ENCODE peak calls at places on chromosome 10, in four cellular contexts. Y is GM12878, D is HepG2, R is K562. Q is an unnamed sample.

GRCh38 chr10:101575580-101576228 is 12.4 kb downstream of the POLL start:
- DNase-seq in R (peak), D (no peak), Y (no peak), Q (peak)

GRCh38 chr10:82815680-82816079 is 940.7 kb downstream of the NRG3 start:
- DNase-seq in R (no peak), Y (no peak), D (no peak), Q (no peak)

GRCh38 chr10:47079177-47079580 is 168.0 kb downstream of the PTPN20 start:
- DNase-seq in D (no peak), R (no peak), Y (no peak), Q (no peak)

GRCh38 chr10:77865585-77866324 is 60.8 kb downstream of the DLG5 start:
- DNase-seq in D (no peak), R (no peak), Y (no peak), Q (no peak)

GRCh38 chr10:33334170-33334838 is at the start of gene NRP1:
- DNase-seq in D (no peak), Y (no peak), R (no peak), Q (peak)

GRCh38 chr10:125035136-125035535 is 93.2 kb downstream of the ZRANB1 start:
- DNase-seq in Y (no peak), D (peak), R (no peak), Q (no peak)

GRCh38 chr10:25017247-25017590 is 807 bp downstream of the THNSL1 start:
- DNase-seq in D (no peak), Y (peak), R (peak), Q (peak)

GRCh38 chr10:58017719-58018367 is 249.9 kb downstream of the IPMK start:
- DNase-seq in R (no peak), Y (no peak), D (no peak), Q (no peak)

GRCh38 chr10:132845780-132846595 is 60.0 kb upstream of the NKX6-2 start:
- DNase-seq in Y (no peak), R (no peak), D (no peak), Q (peak)

GRCh38 chr10:102791754-102792153 is 45.5 kb downstream of the CYP17A1 start:
- DNase-seq in Y (no peak), R (no peak), D (no peak), Q (peak)

GRCh38 chr10:16832351-16833080 is 15.3 kb upstream of the RSU1 start:
- DNase-seq in D (no peak), Y (no peak), R (no peak), Q (no peak)

GRCh38 chr10:102148275-102148674 is 3.9 kb upstream of the NOLC1 start:
- DNase-seq in D (no peak), R (no peak), Y (no peak), Q (no peak)

GRCh38 chr10:77553311-77553710 is 84.3 kb downstream of the KCNMA1 start:
- DNase-seq in R (no peak), D (no peak), Y (no peak), Q (no peak)

GRCh38 chr10:79053481-79054202 is 15.1 kb upstream of the ZMIZ1 start:
- DNase-seq in D (no peak), R (no peak), Y (no peak), Q (no peak)

GRCh38 chr10:6578221-6579192 is 1.6 kb downstream of the PRKCQ start:
- DNase-seq in R (no peak), D (no peak), Y (no peak), Q (no peak)

GRCh38 chr10:131620904-131621303 is 279.9 kb upstream of the PPP2R2D start:
- DNase-seq in R (no peak), D (no peak), Y (no peak), Q (no peak)

GRCh38 chr10:127578628-127579305 is 29.7 kb downstream of the NPS start:
- DNase-seq in Y (no peak), D (no peak), R (no peak), Q (no peak)

GRCh38 chr10:49212783-49213182 is 24.6 kb upstream of the TMEM273 start:
- DNase-seq in Y (no peak), R (no peak), D (no peak), Q (no peak)

GRCh38 chr10:118701529-118702323 is 53.0 kb downstream of the CACUL1 start:
- DNase-seq in D (no peak), Y (peak), R (no peak), Q (no peak)

GRCh38 chr10:64041989-64042490 is 520.8 kb downstream of the REEP3 start:
- DNase-seq in Y (no peak), R (no peak), D (no peak), Q (peak)
- TF ChIP-seq FOXM1 in Y (no peak), R (no peak), D (no peak), Q (no peak)

GRCh38 chr10:114304017-114304565 is 65.0 kb downstream of the VWA2 start:
- DNase-seq in D (peak), R (peak), Y (peak), Q (peak)
- H2AFZ ChIP-seq in D (no peak), R (no peak), Y (peak), Q (peak)

DNA sequence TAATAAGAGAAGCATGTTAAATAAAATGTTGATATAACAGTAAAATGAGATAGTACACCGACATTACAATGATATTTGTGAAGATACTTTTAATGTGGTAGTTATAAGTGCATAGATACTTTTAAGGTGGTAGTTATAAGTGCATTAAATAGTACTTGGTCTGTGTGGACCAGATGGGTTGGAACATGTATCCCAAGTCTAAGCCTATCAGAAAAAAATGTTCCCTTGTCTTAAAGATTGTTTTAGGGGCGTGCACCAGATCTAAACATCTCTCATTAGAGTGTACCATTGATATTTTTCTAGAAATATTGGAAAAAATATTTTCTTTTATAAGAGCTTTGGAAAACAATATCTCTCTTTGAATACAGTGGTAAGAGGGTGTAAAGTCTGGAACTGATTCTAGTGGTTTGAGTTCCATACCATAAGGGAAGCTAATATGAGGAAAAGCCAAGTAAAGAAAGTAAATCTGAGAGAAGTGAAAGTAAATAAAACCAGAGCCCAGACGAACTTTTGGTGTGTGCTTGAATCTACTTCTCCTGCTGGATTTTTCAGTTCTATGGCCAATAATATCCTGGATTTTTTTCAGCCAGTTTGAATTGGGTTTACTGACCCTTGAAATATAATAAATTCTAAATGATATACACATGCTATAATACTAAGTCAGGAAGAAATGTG is 175.3 kb downstream of the MBL2 start:
- DNase-seq in Y (no peak), D (no peak), R (no peak), Q (no peak)
- TF ChIP-seq FOXM1 in Y (no peak), D (no peak), R (no peak), Q (no peak)

GRCh38 chr10:86609920-86610319 is 44.4 kb upstream of the OPN4 start:
- DNase-seq in R (no peak), Y (no peak), D (no peak), Q (no peak)
- H2AFZ ChIP-seq in R (no peak), Y (no peak), D (no peak), Q (no peak)

GRCh38 chr10:97505152-97505551 is 6.4 kb downstream of the UBTD1 start:
- DNase-seq in D (no peak), Y (no peak), R (no peak), Q (no peak)

GRCh38 chr10:97500297-97500575 is 1.5 kb downstream of the UBTD1 start:
- DNase-seq in D (no peak), R (no peak), Y (no peak), Q (no peak)

GRCh38 chr10:97503413-97503812 is 4.7 kb downstream of the UBTD1 start:
- DNase-seq in R (no peak), Y (no peak), D (no peak), Q (no peak)

GRCh38 chr10:97499561-97500296 is 1.0 kb downstream of the UBTD1 start:
- DNase-seq in R (no peak), Y (no peak), D (no peak), Q (peak)

GRCh38 chr10:97502916-97503315 is 4.2 kb downstream of the UBTD1 start:
- DNase-seq in D (no peak), R (no peak), Y (no peak), Q (no peak)
- TF ChIP-seq FOXM1 in D (no peak), R (no peak), Y (no peak), Q (no peak)

GRCh38 chr10:73591935-73592699 is 975 bp upstream of the USP54 start:
- DNase-seq in Y (peak), R (peak), D (peak), Q (peak)
- H2AFZ ChIP-seq in Y (peak), R (peak), D (no peak), Q (peak)

GRCh38 chr10:93071674-93072224 is 1.9 kb upstream of the CYP26A1 start:
- DNase-seq in Y (no peak), R (peak), D (peak), Q (peak)
- TF ChIP-seq FOXM1 in Y (no peak), R (no peak), D (no peak), Q (no peak)

DNA sequence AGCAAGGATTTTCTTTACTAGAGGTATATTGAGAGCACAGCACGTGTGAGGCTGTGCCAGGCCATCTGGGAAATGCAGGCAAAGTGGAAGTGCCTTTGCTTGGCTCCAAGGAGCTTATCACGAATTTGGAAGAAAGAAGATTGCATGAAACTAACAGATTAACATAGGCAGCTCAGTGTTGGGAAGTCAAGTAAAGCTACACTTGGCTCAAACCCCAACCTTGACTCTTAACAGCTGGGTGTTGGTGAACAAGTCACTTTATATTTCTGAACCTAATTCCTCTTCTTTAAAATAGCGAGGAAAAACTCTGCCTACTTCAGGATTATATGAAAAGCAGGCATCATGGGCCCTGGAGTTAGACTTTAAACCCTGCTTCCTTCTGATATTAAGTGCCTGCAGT is 105.2 kb downstream of the PLCE1 start:
- DNase-seq in Y (no peak), R (no peak), D (no peak), Q (no peak)
- H2AFZ ChIP-seq in Y (no peak), R (no peak), D (no peak), Q (no peak)

GRCh38 chr10:123019941-123020703 is 11.3 kb downstream of the ACADSB start:
- DNase-seq in R (no peak), Y (no peak), D (peak), Q (no peak)
- TF ChIP-seq FOXM1 in R (no peak), Y (no peak), D (no peak), Q (no peak)

Q was measured in SK-N-SH.